ENCODE peak calls at places on chromosomes 12 and 14, in five cellular contexts. One of them, this sample, is unnamed.

GRCh38 chr12:111753144-111753881 is 13.4 kb upstream of the ALDH2 start:
- DNase-seq in ovary: peak
- DNase-seq in gastrocnemius medialis: no peak
- DNase-seq in testis: peak
- DNase-seq in GM12891: peak
- DNase-seq in this sample: peak

GRCh38 chr14:100127853-100128455 is 31.5 kb downstream of the DEGS2 start:
- DNase-seq in ovary: no peak
- DNase-seq in gastrocnemius medialis: no peak
- DNase-seq in testis: no peak
- DNase-seq in GM12891: no peak
- DNase-seq in this sample: no peak

GRCh38 chr12:93819048-93819491 is 141.9 kb downstream of the CRADD start:
- DNase-seq in ovary: peak
- DNase-seq in gastrocnemius medialis: no peak
- DNase-seq in testis: peak
- DNase-seq in GM12891: no peak
- DNase-seq in this sample: no peak

GRCh38 chr12:109114644-109115043 is 1.7 kb upstream of the ACACB start:
- DNase-seq in ovary: no peak
- DNase-seq in gastrocnemius medialis: no peak
- DNase-seq in testis: no peak
- DNase-seq in GM12891: no peak
- DNase-seq in this sample: no peak

GRCh38 chr14:61406670-61407069 is 85.3 kb downstream of the PRKCH start:
- DNase-seq in ovary: no peak
- DNase-seq in gastrocnemius medialis: no peak
- DNase-seq in testis: no peak
- DNase-seq in GM12891: no peak
- DNase-seq in this sample: no peak

GRCh38 chr14:89907655-89908054 is 46.9 kb downstream of the EFCAB11 start:
- DNase-seq in ovary: no peak
- DNase-seq in gastrocnemius medialis: no peak
- DNase-seq in testis: no peak
- DNase-seq in GM12891: no peak
- DNase-seq in this sample: no peak

GRCh38 chr12:53973093-53974042 is at the start of gene HOXC11:
- DNase-seq in ovary: no peak
- DNase-seq in gastrocnemius medialis: no peak
- DNase-seq in testis: no peak
- DNase-seq in GM12891: no peak
- DNase-seq in this sample: peak

GRCh38 chr12:47651368-47652254 is 54.2 kb downstream of the RPAP3 start:
- DNase-seq in ovary: peak
- DNase-seq in gastrocnemius medialis: peak
- DNase-seq in testis: peak
- DNase-seq in GM12891: no peak
- DNase-seq in this sample: peak

GRCh38 chr12:49920241-49920914 is 16.7 kb upstream of the FAIM2 start:
- DNase-seq in ovary: no peak
- DNase-seq in gastrocnemius medialis: no peak
- DNase-seq in testis: no peak
- DNase-seq in GM12891: no peak
- DNase-seq in this sample: no peak

GRCh38 chr14:101194356-101195308 is 291.1 kb upstream of the RTL1 start:
- DNase-seq in ovary: peak
- DNase-seq in gastrocnemius medialis: no peak
- DNase-seq in testis: no peak
- DNase-seq in GM12891: no peak
- DNase-seq in this sample: no peak

GRCh38 chr12:6535960-6536847 is 1.9 kb downstream of the GAPDH start:
- DNase-seq in ovary: no peak
- DNase-seq in gastrocnemius medialis: no peak
- DNase-seq in testis: no peak
- DNase-seq in GM12891: no peak
- DNase-seq in this sample: no peak

GRCh38 chr12:111673503-111673902 is 12.3 kb downstream of the BRAP start:
- DNase-seq in ovary: no peak
- DNase-seq in gastrocnemius medialis: no peak
- DNase-seq in testis: no peak
- DNase-seq in GM12891: no peak
- DNase-seq in this sample: no peak

GRCh38 chr12:92363295-92364146 is 217.9 kb upstream of the BTG1 start:
- DNase-seq in ovary: peak
- DNase-seq in gastrocnemius medialis: peak
- DNase-seq in testis: peak
- DNase-seq in GM12891: no peak
- DNase-seq in this sample: no peak

GRCh38 chr12:123741937-123742572 is 20.0 kb upstream of the DNAH10 start:
- DNase-seq in ovary: no peak
- DNase-seq in gastrocnemius medialis: no peak
- DNase-seq in testis: no peak
- DNase-seq in GM12891: no peak
- DNase-seq in this sample: no peak

GRCh38 chr14:58844544-58844943 is 206.8 kb downstream of the DACT1 start:
- DNase-seq in ovary: no peak
- DNase-seq in gastrocnemius medialis: no peak
- DNase-seq in testis: no peak
- DNase-seq in GM12891: no peak
- DNase-seq in this sample: no peak

GRCh38 chr12:50988051-50988450 is 35.7 kb downstream of the HIGD1C start:
- DNase-seq in ovary: no peak
- DNase-seq in gastrocnemius medialis: no peak
- DNase-seq in testis: no peak
- DNase-seq in GM12891: no peak
- DNase-seq in this sample: no peak

GRCh38 chr12:22334696-22335290 is at the start of gene ST8SIA1:
- DNase-seq in ovary: peak
- DNase-seq in gastrocnemius medialis: no peak
- DNase-seq in testis: peak
- DNase-seq in GM12891: peak
- DNase-seq in this sample: no peak

GRCh38 chr12:47901285-47902093 is 3.3 kb downstream of the VDR start:
- DNase-seq in ovary: no peak
- DNase-seq in gastrocnemius medialis: no peak
- DNase-seq in testis: no peak
- DNase-seq in GM12891: no peak
- DNase-seq in this sample: no peak

GRCh38 chr12:90622431-90622830 is 332.5 kb downstream of the CCER1 start:
- DNase-seq in ovary: no peak
- DNase-seq in gastrocnemius medialis: no peak
- DNase-seq in testis: no peak
- DNase-seq in GM12891: no peak
- DNase-seq in this sample: no peak

GRCh38 chr12:100566887-100567637 is 6.4 kb upstream of the GAS2L3 start:
- DNase-seq in ovary: no peak
- DNase-seq in gastrocnemius medialis: peak
- DNase-seq in testis: peak
- DNase-seq in GM12891: peak
- DNase-seq in this sample: no peak

GRCh38 chr12:123271182-123271491 is 519 bp downstream of the CDK2AP1 start:
- DNase-seq in ovary: peak
- DNase-seq in gastrocnemius medialis: peak
- DNase-seq in testis: peak
- DNase-seq in GM12891: peak
- DNase-seq in this sample: peak

GRCh38 chr12:106062693-106063092 is 76.1 kb downstream of the NUAK1 start:
- DNase-seq in ovary: no peak
- DNase-seq in gastrocnemius medialis: no peak
- DNase-seq in testis: no peak
- DNase-seq in GM12891: no peak
- DNase-seq in this sample: no peak

GRCh38 chr14:76974365-76974764 is 54.1 kb downstream of the IRF2BPL start:
- DNase-seq in ovary: no peak
- DNase-seq in gastrocnemius medialis: no peak
- DNase-seq in testis: no peak
- DNase-seq in GM12891: no peak
- DNase-seq in this sample: no peak

GRCh38 chr12:85016423-85016822 is 19.7 kb downstream of the TSPAN19 start:
- DNase-seq in ovary: no peak
- DNase-seq in gastrocnemius medialis: peak
- DNase-seq in testis: no peak
- DNase-seq in GM12891: no peak
- DNase-seq in this sample: peak

GRCh38 chr12:3752096-3752709 is 706 bp downstream of the CRACR2A start:
- DNase-seq in ovary: peak
- DNase-seq in gastrocnemius medialis: no peak
- DNase-seq in testis: peak
- DNase-seq in GM12891: peak
- DNase-seq in this sample: no peak

GRCh38 chr12:132196873-132197390 is 52.7 kb downstream of the NOC4L start:
- DNase-seq in ovary: no peak
- DNase-seq in gastrocnemius medialis: no peak
- DNase-seq in testis: no peak
- DNase-seq in GM12891: no peak
- DNase-seq in this sample: no peak

GRCh38 chr12:50302686-50303085 is 19.4 kb upstream of the LIMA1 start:
- DNase-seq in ovary: no peak
- DNase-seq in gastrocnemius medialis: no peak
- DNase-seq in testis: no peak
- DNase-seq in GM12891: no peak
- DNase-seq in this sample: peak

DNA sequence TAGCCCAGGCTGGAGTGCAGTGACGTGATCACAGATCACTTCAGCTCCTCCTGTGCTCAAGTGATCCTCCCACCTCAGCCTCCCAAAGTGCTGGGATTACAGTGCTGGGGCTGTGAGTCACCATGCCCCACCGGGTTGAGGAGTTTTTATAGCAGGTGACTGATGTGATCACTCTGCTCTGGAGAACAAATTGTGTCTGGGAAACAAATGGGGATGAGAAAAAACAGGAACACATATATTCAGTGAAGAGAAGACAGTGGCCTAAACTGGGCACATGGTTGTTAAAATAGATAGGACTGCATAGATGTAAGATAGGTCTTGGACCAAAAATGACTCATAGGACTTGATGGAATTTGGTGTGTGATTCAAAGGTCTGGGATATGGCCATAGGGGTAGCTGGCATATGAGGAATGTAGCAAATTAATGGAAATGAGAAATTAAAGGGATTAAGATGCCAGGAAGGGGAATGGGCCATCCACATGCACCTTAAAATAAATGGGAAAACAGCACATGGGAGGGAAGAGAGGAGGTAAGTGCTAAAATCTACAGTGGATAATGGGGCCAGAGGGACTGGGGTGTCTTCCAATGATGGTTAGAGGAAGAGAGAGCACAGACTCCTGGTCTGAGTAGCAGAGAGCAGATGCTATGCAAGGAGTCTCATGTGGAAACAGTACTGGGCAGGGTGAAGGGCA is 11.2 kb downstream of the BCAT1 start:
- DNase-seq in ovary: no peak
- DNase-seq in gastrocnemius medialis: no peak
- DNase-seq in testis: no peak
- DNase-seq in GM12891: no peak
- DNase-seq in this sample: peak
- TF ChIP-seq POLR2A in ovary: no peak
- TF ChIP-seq POLR2A in gastrocnemius medialis: no peak
- TF ChIP-seq POLR2A in testis: no peak
- TF ChIP-seq POLR2A in GM12891: no peak
- TF ChIP-seq POLR2A in this sample: no peak

GRCh38 chr12:96036765-96037455 is 1.5 kb upstream of the LTA4H start:
- DNase-seq in ovary: no peak
- DNase-seq in gastrocnemius medialis: no peak
- DNase-seq in testis: no peak
- DNase-seq in GM12891: no peak
- DNase-seq in this sample: no peak

GRCh38 chr12:96033549-96034389 is 1.6 kb downstream of the LTA4H start:
- DNase-seq in ovary: no peak
- DNase-seq in gastrocnemius medialis: no peak
- DNase-seq in testis: no peak
- DNase-seq in GM12891: no peak
- DNase-seq in this sample: no peak

GRCh38 chr12:96034631-96035282 is 630 bp downstream of the LTA4H start:
- DNase-seq in ovary: peak
- DNase-seq in gastrocnemius medialis: no peak
- DNase-seq in testis: peak
- DNase-seq in GM12891: no peak
- DNase-seq in this sample: peak

GRCh38 chr12:96040305-96041133 is 5.1 kb upstream of the LTA4H start:
- DNase-seq in ovary: no peak
- DNase-seq in gastrocnemius medialis: no peak
- DNase-seq in testis: no peak
- DNase-seq in GM12891: no peak
- DNase-seq in this sample: no peak

GRCh38 chr12:96035283-96036236 is at the start of gene LTA4H:
- DNase-seq in ovary: peak
- DNase-seq in gastrocnemius medialis: peak
- DNase-seq in testis: peak
- DNase-seq in GM12891: peak
- DNase-seq in this sample: peak
- TF ChIP-seq POLR2A in ovary: peak
- TF ChIP-seq POLR2A in gastrocnemius medialis: peak
- TF ChIP-seq POLR2A in testis: peak
- TF ChIP-seq POLR2A in GM12891: peak
- TF ChIP-seq POLR2A in this sample: peak

GRCh38 chr14:104864267-104865068 is 600 bp upstream of the CEP170B start:
- DNase-seq in ovary: no peak
- DNase-seq in gastrocnemius medialis: no peak
- DNase-seq in testis: no peak
- DNase-seq in GM12891: no peak
- DNase-seq in this sample: no peak
- TF ChIP-seq POLR2A in ovary: no peak
- TF ChIP-seq POLR2A in gastrocnemius medialis: no peak
- TF ChIP-seq POLR2A in testis: no peak
- TF ChIP-seq POLR2A in GM12891: no peak
- TF ChIP-seq POLR2A in this sample: no peak

DNA sequence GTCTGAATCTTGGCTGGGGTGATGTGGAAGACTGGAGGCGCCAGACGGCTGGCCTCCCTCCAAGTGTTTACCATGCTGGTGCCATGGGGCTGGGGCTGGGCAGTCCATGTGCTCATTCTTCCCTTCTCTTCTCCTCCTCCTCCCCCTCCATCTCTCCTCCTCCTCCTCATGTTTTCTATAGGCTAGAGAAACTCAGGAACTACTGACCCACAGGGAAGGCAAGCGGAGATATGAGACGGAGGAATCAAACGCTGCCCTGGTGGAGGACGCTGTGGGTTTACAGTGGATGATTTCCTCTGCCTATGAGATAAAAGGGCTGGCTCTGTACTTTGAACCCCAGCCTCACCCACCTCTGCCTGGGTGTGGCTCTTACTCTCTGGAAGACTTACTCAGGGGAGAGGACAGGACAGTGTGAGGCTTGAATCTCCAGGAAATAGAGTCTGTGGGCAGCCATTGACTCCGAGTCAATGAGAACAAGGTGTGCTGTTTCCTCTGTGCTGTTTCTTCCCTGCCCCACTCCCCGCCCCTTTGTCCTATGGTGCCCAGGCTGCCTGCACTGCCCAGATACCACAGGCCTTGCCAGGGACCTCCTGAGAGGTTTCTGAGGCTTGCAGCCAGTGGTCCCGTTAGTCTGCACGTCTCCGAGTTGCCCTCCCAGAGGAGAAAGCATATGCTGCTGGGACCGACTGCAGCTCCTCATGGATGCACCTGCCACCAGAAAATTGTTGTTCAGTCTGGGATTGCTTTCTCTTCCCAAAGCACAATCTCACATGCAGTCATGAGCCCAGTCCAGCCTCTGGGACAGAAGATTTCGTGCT is 132.6 kb upstream of the ARHGAP5 start:
- DNase-seq in ovary: no peak
- DNase-seq in gastrocnemius medialis: no peak
- DNase-seq in testis: no peak
- DNase-seq in GM12891: no peak
- DNase-seq in this sample: no peak
- TF ChIP-seq POLR2A in ovary: no peak
- TF ChIP-seq POLR2A in gastrocnemius medialis: no peak
- TF ChIP-seq POLR2A in testis: no peak
- TF ChIP-seq POLR2A in GM12891: no peak
- TF ChIP-seq POLR2A in this sample: no peak